ENCODE peak calls at places on chromosomes 7 and 10, in six cellular contexts. R is M059J; J is A172; B is activated CD4-positive, alpha-beta memory T cell treated with anti-CD3 and anti-CD28 coated beads, Interleukin-2, amount 10 ng/mL, durations not matched to agents 7 days and 5 days; U is GDM1; N is RKO. O is an unnamed sample.

GRCh38 chr7:134851141-134851540 is 71.7 kb downstream of the CALD1 start:
- DNase-seq in R (no peak), J (no peak), B (no peak), U (no peak), N (no peak), O (no peak)

GRCh38 chr7:80916770-80917681 is 1.8 kb downstream of the SEMA3C start:
- DNase-seq in R (peak), J (peak), B (no peak), U (no peak), N (peak), O (peak)

GRCh38 chr10:90856261-90856660 is 1.6 kb downstream of the HTR7 start:
- DNase-seq in R (peak), J (no peak), B (no peak), U (no peak), N (no peak), O (peak)

GRCh38 chr7:77940647-77941046 is 142.1 kb downstream of the PHTF2 start:
- DNase-seq in R (peak), J (peak), B (no peak), U (no peak), N (peak), O (peak)

GRCh38 chr7:151890355-151891004 is 13.6 kb upstream of the PRKAG2 start:
- DNase-seq in R (no peak), J (no peak), B (no peak), U (peak), N (no peak), O (no peak)

GRCh38 chr7:77631820-77632219 is 64.4 kb upstream of the RSBN1L start:
- DNase-seq in R (no peak), J (no peak), B (no peak), U (no peak), N (no peak), O (peak)

GRCh38 chr7:26397786-26398435 is 106.2 kb downstream of the SNX10 start:
- DNase-seq in R (peak), J (no peak), B (no peak), U (peak), N (peak), O (no peak)

GRCh38 chr10:71598673-71599072 is 120.9 kb downstream of the C10orf105 start:
- DNase-seq in R (no peak), J (no peak), B (no peak), U (no peak), N (no peak), O (peak)

GRCh38 chr10:17805921-17806577 is 3.1 kb upstream of the MRC1 start:
- DNase-seq in R (no peak), J (peak), B (no peak), U (peak), N (peak), O (no peak)

GRCh38 chr7:146115665-146116451 is 743 bp upstream of the CNTNAP2 start:
- DNase-seq in R (peak), J (peak), B (peak), U (peak), N (no peak), O (peak)

GRCh38 chr10:33859319-33860022 is 525.0 kb upstream of the NRP1 start:
- DNase-seq in R (no peak), J (no peak), B (no peak), U (no peak), N (no peak), O (no peak)

GRCh38 chr10:69048103-69048502 is 39.8 kb upstream of the SRGN start:
- DNase-seq in R (peak), J (no peak), B (peak), U (peak), N (no peak), O (peak)

GRCh38 chr7:80806653-80807052 is 112.2 kb downstream of the SEMA3C start:
- DNase-seq in R (no peak), J (no peak), B (no peak), U (no peak), N (no peak), O (peak)

GRCh38 chr10:125707852-125708468 is 11.5 kb upstream of the EDRF1 start:
- DNase-seq in R (peak), J (peak), B (no peak), U (no peak), N (no peak), O (peak)

GRCh38 chr7:155071916-155072315 is 1.8 kb downstream of the HTR5A start:
- DNase-seq in R (no peak), J (no peak), B (no peak), U (no peak), N (no peak), O (no peak)

GRCh38 chr7:69898189-69898588 is 299.9 kb downstream of the AUTS2 start:
- DNase-seq in R (no peak), J (no peak), B (no peak), U (no peak), N (no peak), O (no peak)

GRCh38 chr7:2526659-2527504 is 7.3 kb downstream of the LFNG start:
- DNase-seq in R (no peak), J (no peak), B (no peak), U (no peak), N (no peak), O (no peak)